ENCODE peak calls at places on chromosomes 6 and 20, in eight cellular contexts. Z is endothelial cell, I is endothelial cell of umbilical vein, U is transverse colon, K is astrocyte of the spinal cord, P is HFF-Myc, J is choroid plexus epithelial cell, N is epithelial cell of esophagus. O is an unnamed sample.

GRCh38 chr6:79353226-79353625 is 118.7 kb upstream of the HMGN3 start:
- DNase-seq in Z (no peak), U (no peak), I (no peak), K (no peak), J (no peak), N (peak; percentile 40), P (no peak), O (no peak)

GRCh38 chr20:44701116-44701865 is 13.9 kb upstream of the CCN5 start:
- DNase-seq in I (no peak), J (peak; percentile 61), N (no peak), P (no peak), U (no peak), Z (no peak), K (no peak), O (no peak)

GRCh38 chr20:23656372-23656771 is 18.6 kb upstream of the CST3 start:
- DNase-seq in K (no peak), U (no peak), J (no peak), I (no peak), P (no peak), Z (no peak), N (no peak), O (no peak)

GRCh38 chr6:20403766-20404640 is 2.3 kb downstream of the E2F3 start:
- DNase-seq in N (peak; percentile 71), U (peak; percentile 22), P (no peak), I (peak; percentile 89), J (peak; percentile 62), Z (no peak), K (peak; percentile 63), O (no peak)

GRCh38 chr6:170080828-170081368 is 210.0 kb downstream of the DLL1 start:
- DNase-seq in J (no peak), Z (peak; percentile 2), U (peak; percentile 6), I (no peak), K (no peak), P (no peak), N (no peak), O (peak; percentile 10)

GRCh38 chr20:62702886-62703852 is 5.5 kb upstream of the NTSR1 start:
- DNase-seq in I (peak; percentile 92), U (no peak), Z (no peak), N (peak; percentile 95), P (peak; percentile 85), J (peak; percentile 80), K (peak; percentile 86), O (no peak)

GRCh38 chr20:10667560-10668167 is 6.1 kb downstream of the JAG1 start:
- DNase-seq in U (no peak), I (no peak), J (no peak), N (peak; percentile 79), K (no peak), P (no peak), Z (no peak), O (no peak)

GRCh38 chr6:169189686-169190085 is 64.0 kb downstream of the THBS2 start:
- DNase-seq in P (no peak), K (no peak), J (no peak), I (no peak), U (no peak), Z (no peak), N (no peak), O (no peak)

GRCh38 chr6:56677559-56677958 is 34.9 kb upstream of the DST start:
- DNase-seq in K (no peak), J (peak; percentile 62), Z (no peak), P (no peak), N (peak; percentile 65), I (no peak), U (no peak), O (no peak)

GRCh38 chr6:149131891-149132290 is 185.6 kb upstream of the TAB2 start:
- DNase-seq in U (no peak), N (no peak), I (no peak), P (no peak), K (no peak), J (no peak), Z (no peak), O (no peak)

GRCh38 chr6:157667211-157668033 is 155.6 kb upstream of the SNX9 start:
- DNase-seq in P (peak; percentile 56), I (peak; percentile 73), K (peak; percentile 69), J (peak; percentile 79), N (peak; percentile 63), U (peak; percentile 58), Z (peak; percentile 66), O (peak; percentile 70)

GRCh38 chr6:71582820-71583219 is 294.2 kb downstream of the OGFRL1 start:
- DNase-seq in N (no peak), J (no peak), U (no peak), K (no peak), Z (no peak), I (no peak), P (no peak), O (no peak)

GRCh38 chr6:118967239-118967638 is 32.3 kb upstream of the MCM9 start:
- DNase-seq in N (no peak), J (no peak), Z (no peak), I (no peak), P (no peak), K (no peak), U (no peak), O (no peak)

GRCh38 chr6:118965354-118965753 is 30.4 kb upstream of the MCM9 start:
- DNase-seq in I (no peak), J (no peak), Z (no peak), U (no peak), K (no peak), P (no peak), N (no peak), O (no peak)

GRCh38 chr6:118965843-118966242 is 30.9 kb upstream of the MCM9 start:
- DNase-seq in J (no peak), U (no peak), N (no peak), K (no peak), P (no peak), Z (no peak), I (no peak), O (no peak)

GRCh38 chr6:118970866-118971265 is 35.9 kb upstream of the MCM9 start:
- DNase-seq in P (no peak), Z (no peak), U (no peak), N (no peak), J (no peak), K (no peak), I (no peak), O (no peak)

DNA sequence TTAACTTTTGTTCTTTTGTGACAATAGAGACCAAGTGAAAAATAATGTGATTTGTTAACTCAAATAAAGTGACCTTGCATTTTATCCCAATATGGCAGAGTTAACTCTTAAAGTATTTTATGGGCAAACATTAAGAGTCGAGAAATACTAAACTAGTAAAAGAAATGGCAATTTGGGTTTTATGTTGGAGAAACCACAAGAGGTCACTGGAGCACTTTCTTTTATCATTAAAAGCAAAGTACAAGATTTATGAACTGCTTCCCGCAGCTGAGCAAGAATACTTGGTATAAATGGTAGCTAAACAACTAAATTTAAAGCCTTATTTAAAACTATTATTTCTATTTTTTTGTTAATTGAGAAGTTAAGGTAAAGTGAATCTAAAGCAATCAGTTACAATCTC is 33.5 kb upstream of the MCM9 start:
- DNase-seq in U (no peak), I (peak; percentile 44), N (peak; percentile 32), K (peak; percentile 32), Z (no peak), P (no peak), J (peak; percentile 34), O (no peak)
- TF ChIP-seq CTCF in U (peak; percentile 36), I (peak; percentile 28), N (peak; percentile 21), K (no peak), Z (no peak), P (peak; percentile 7), J (no peak), O (no peak)

DNA sequence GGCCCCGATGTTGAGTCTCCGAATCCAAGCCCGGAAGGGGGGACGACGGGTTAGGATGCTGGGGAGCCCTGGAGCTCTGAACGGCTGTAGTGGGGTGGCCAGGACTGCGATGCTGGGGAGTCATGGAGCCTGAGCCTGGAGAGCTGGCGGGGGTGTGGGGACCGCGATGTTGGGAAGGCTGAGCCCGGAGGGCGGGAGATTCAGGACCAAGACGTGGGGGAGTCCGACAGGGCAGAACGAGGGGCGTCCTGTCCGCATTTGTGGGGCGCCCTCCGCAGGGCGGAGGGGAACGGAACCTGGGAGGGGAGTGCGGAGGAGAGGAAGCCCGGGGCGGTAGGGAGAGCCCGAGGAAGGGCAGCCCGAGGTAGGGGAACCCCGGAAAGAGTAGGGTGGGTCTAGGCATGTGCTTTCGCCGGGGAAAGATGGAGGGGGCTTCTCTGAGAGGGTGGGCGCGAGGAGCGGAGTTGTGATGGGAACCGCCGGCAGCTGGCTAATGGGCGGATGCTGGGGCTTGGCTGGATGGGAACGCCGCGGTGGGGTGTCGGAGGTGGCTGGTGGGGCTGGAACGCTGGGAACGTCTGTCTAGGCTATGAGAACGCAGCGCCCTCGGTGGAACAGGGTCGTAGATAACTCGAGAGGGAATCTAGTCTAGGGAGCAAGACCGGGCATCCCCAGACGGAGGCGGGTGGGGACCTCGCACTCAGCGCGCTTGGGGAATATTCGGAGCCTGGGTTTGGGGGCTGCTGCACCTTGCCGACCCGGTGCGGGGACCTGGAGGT is 681 bp downstream of the PAQR8 start:
- DNase-seq in I (peak; percentile 18), K (peak; percentile 15), J (no peak), P (no peak), U (peak; percentile 47), Z (peak; percentile 22), N (no peak), O (peak; percentile 45)
- TF ChIP-seq CTCF in I (no peak), K (peak; percentile 12), J (peak; percentile 29), P (no peak), U (no peak), Z (no peak), N (no peak), O (no peak)

DNA sequence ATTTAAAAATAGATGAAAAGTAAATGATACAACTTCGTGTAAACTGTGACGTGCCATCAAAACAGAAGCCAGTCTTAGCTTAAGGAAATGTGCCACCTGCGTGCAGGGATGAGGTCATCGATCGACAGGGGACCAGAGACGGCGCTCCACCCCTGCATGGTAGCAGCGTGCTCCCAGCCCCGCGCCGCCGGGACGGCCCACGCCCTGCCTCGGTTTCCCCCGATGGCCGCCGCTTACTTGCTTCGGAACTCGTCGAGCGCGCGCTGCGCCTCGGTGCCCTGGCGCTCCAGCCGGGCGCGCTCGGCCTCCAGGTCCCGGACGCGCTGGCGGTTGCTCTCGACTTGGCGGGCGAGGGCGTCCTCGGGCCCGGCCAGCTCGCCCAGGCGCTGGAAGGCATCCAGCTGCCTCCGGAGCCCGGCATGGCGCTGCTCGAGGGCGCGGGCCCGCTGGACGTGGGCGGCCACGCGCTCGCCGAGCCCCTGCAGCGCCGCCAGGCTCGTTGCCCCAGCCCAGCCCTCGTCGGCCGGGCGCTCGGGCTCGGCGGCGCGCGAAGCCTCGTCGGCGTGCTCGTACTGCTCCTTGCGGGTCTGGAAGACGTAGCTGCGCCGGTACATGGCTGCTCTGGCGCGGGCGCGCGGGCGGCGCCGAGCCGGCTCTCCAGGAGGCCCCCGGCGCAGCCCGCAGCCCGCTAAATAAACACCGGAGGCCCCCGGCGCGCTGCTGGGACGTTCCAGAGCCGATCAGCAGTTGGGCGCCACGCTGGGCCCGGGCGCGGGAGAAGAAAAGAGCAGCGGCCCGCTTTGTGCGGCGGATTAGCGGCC is at the start of gene BFSP1:
- DNase-seq in K (peak; percentile 56), J (peak; percentile 72), N (peak; percentile 58), U (peak; percentile 56), Z (peak; percentile 67), P (no peak), I (peak; percentile 72), O (peak; percentile 70)
- TF ChIP-seq CTCF in K (no peak), J (no peak), N (no peak), U (no peak), Z (no peak), P (no peak), I (no peak), O (no peak)

GRCh38 chr20:14619411-14619810 is 282.0 kb upstream of the FLRT3 start:
- DNase-seq in U (no peak), Z (no peak), P (no peak), K (no peak), I (no peak), N (no peak), J (no peak), O (no peak)

GRCh38 chr20:14617123-14617522 is 279.7 kb upstream of the FLRT3 start:
- DNase-seq in Z (no peak), J (no peak), K (no peak), U (no peak), N (peak; percentile 57), P (no peak), I (no peak), O (no peak)

GRCh38 chr20:14622796-14623195 is 285.4 kb upstream of the FLRT3 start:
- DNase-seq in I (no peak), N (peak; percentile 87), K (peak; percentile 7), P (peak; percentile 10), U (no peak), J (peak; percentile 70), Z (no peak), O (no peak)
- TF ChIP-seq CTCF in I (no peak), N (peak; percentile 56), K (peak; percentile 7), P (peak; percentile 30), U (no peak), J (peak; percentile 50), Z (no peak), O (no peak)

O was measured in mesothelial cell of epicardium.